ENCODE peak calls at places on chromosomes 6 and 20, in nine cellular contexts. R is left ventricle myocardium inferior, Q is thoracic aorta, A is lower lobe of right lung, W is IMR-90, C is astrocyte, I is stomach, P is heart right ventricle, F is heart left ventricle. Z is an unnamed sample. For H3K9me3 and H3K27me3, the result is how much of the 10 kb centered on the place peaks cover.

GRCh38 chr6:39086294-39086693 is 28.7 kb downstream of the SAYSD1 start:
- DNase-seq in A (no peak), W (no peak), C (no peak), R (no peak), F (no peak), I (no peak), P (no peak), Q (no peak), Z (no peak)

GRCh38 chr20:36094497-36094896 is 60.0 kb upstream of the EPB41L1 start:
- DNase-seq in F (peak), I (no peak), A (no peak), Q (no peak), W (no peak), R (no peak), C (peak), P (no peak), Z (no peak)

GRCh38 chr6:70385931-70386330 is 27.4 kb upstream of the FAM135A start:
- DNase-seq in F (no peak), P (no peak), I (no peak), Q (no peak), A (no peak), W (no peak), C (no peak), R (no peak), Z (peak)

GRCh38 chr6:148339766-148340165 is 2.9 kb upstream of the SASH1 start:
- DNase-seq in C (no peak), Q (no peak), I (no peak), R (no peak), W (no peak), F (no peak), P (no peak), A (no peak), Z (no peak)

GRCh38 chr6:141394565-141395051 is 738.1 kb upstream of the GJE1 start:
- DNase-seq in P (no peak), C (no peak), W (no peak), F (no peak), I (no peak), A (peak), Q (no peak), R (no peak), Z (no peak)

GRCh38 chr6:160055378-160055777 is 66.2 kb upstream of the SLC22A1 start:
- DNase-seq in R (no peak), W (no peak), I (no peak), Q (no peak), C (no peak), P (no peak), F (no peak), A (peak), Z (no peak)

GRCh38 chr6:75368151-75368779 is 83.7 kb upstream of the TMEM30A start:
- DNase-seq in P (no peak), C (no peak), W (peak), F (peak), I (peak), A (peak), Q (no peak), R (no peak), Z (no peak)

GRCh38 chr20:7627734-7628663 is 312.3 kb downstream of the HAO1 start:
- DNase-seq in F (no peak), A (no peak), R (no peak), W (no peak), P (no peak), I (no peak), Q (no peak), C (peak), Z (no peak)

GRCh38 chr6:109428889-109429477 is 11.4 kb downstream of the PPIL6 start:
- DNase-seq in C (peak), I (no peak), W (peak), F (no peak), R (no peak), A (no peak), P (no peak), Q (no peak), Z (no peak)

GRCh38 chr6:149097794-149098193 is 219.7 kb upstream of the TAB2 start:
- DNase-seq in R (no peak), C (no peak), A (no peak), P (no peak), Q (no peak), W (no peak), F (no peak), I (no peak), Z (no peak)

DNA sequence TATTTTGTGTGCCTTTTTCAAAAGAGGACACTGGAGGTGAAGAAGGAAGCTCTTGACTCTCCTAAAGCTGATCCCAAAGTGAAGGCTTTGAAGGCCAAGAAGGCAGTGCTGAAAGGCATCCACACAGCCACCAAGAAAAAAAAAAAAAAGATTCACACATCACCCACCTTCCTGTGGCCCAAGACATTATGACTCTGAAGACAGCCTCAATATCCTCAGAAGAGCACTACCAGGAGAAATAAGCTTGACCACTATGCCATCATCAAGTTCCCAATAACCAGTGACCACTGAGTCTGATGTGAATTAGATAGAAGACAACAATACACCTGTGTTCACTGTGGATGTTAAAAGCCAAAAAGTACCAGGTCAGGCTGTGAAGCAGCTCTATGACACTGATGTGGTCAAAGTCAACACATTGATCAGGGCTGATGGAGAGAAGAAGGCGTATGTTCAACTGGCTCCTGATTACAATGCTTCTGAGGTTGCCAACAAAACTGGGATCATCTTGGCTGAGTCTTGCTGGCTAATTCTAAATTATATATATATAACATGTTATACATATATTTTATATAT is 59.4 kb downstream of the PLCG1 start:
- DNase-seq in Q (no peak), A (no peak), W (no peak), C (no peak), P (no peak), I (no peak), F (no peak), R (no peak), Z (no peak)
- H3K9me3 ChIP-seq in Q (under half), A (under half), W (under half), C (under half), P (under half), I (under half), F (under half), R (under half), Z (half or more)

DNA sequence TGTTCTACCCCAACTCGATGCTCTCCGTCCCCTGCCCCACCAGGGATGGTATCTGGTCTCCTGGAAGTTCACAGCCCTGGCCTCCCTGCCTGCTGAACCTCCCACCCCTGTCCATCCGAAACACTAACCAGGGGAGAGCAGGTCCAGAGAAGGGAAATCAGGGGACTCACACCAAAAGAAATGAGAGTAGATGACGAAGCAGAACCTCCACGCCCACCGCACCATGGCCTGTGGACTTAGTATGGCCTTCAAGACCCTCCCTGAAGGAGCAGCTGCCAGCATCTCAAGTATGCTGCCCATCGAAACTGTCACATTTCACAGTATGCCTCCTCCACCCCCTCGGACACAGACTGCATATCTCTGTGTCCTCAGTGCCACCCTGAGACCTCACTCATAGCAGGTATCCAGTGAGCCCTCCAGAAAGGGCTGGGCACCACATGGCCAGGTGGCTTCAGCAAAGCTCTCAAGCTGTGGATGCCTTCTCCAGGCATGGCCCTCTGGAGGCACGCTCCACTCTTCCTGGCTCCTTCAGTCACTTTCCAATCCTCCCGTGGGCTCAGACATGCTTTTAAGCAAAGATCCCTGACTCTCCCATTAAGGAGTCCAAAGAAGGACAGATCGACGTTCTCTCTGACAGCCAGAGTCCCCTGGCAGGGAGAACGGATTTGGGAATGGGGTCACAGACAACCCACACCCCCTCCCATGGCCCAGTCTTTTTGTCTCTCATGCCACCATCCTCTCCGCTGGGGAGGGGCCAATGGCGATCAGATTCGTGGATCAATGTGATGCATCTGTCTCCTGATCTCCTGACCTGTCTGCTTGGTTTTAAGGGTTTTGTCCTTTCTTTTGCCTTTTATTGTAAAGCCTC is 158.4 kb downstream of the ANKRD60 start:
- DNase-seq in I (no peak), F (no peak), A (no peak), P (no peak), Q (no peak), R (no peak), W (no peak), C (no peak), Z (no peak)
- H3K27me3 ChIP-seq in I (under half), F (under half), A (under half), P (under half), Q (under half), R (half or more), W (under half), C (under half), Z (under half)

GRCh38 chr6:123201869-123202372 is 205.9 kb downstream of the CLVS2 start:
- DNase-seq in W (no peak), R (no peak), Q (no peak), I (no peak), F (no peak), P (no peak), A (peak), C (no peak), Z (no peak)
- H3K9me3 ChIP-seq in W (under half), R (under half), Q (under half), I (under half), F (under half), P (under half), A (under half), C (under half), Z (under half)

GRCh38 chr20:63772781-63773520 is 33.4 kb downstream of the SLC2A4RG start:
- DNase-seq in R (peak), P (peak), C (no peak), Q (no peak), A (peak), W (peak), I (no peak), F (peak), Z (no peak)
- H3K27me3 ChIP-seq in R (under half), P (under half), C (under half), Q (under half), A (under half), W (under half), I (under half), F (under half), Z (under half)

DNA sequence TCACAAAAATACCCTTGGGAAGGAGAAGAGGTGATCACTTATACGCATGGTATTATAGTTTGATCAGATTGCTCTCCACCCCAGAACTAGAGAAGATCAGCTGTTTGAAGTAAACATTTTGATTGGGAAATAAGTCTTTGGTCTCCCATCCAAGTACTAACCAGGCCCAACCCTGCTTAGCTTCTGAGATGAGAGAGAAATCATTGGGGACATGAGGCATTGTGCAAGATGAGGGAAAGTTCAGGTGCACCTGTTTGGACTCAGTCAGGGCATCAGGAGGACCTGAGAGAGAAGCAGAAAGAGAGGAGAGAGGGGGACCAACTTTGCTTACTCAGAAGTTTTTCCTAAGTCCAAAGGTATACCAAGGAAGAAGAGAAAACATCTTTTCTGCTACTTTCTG is 11.4 kb downstream of the RIPK1 start:
- DNase-seq in Q (no peak), F (no peak), W (no peak), I (no peak), C (no peak), R (no peak), P (no peak), A (no peak), Z (no peak)
- H3K9me3 ChIP-seq in Q (under half), F (under half), W (under half), I (under half), C (under half), R (under half), P (under half), A (under half), Z (under half)

GRCh38 chr20:44754554-44754953 is 8.9 kb downstream of the KCNK15 start:
- DNase-seq in R (no peak), P (no peak), W (no peak), Q (no peak), F (no peak), I (no peak), A (no peak), C (no peak), Z (no peak)

GRCh38 chr20:44759595-44759994 is 13.9 kb downstream of the KCNK15 start:
- DNase-seq in A (no peak), I (no peak), F (no peak), C (no peak), W (no peak), R (no peak), Q (no peak), P (no peak), Z (no peak)

GRCh38 chr20:44756011-44756688 is 10.5 kb downstream of the KCNK15 start:
- DNase-seq in W (no peak), C (no peak), A (no peak), F (no peak), Q (no peak), I (no peak), P (no peak), R (no peak), Z (no peak)

GRCh38 chr20:44758247-44759101 is 12.8 kb downstream of the KCNK15 start:
- DNase-seq in P (no peak), W (no peak), A (no peak), C (no peak), F (no peak), I (no peak), R (no peak), Q (no peak), Z (no peak)

DNA sequence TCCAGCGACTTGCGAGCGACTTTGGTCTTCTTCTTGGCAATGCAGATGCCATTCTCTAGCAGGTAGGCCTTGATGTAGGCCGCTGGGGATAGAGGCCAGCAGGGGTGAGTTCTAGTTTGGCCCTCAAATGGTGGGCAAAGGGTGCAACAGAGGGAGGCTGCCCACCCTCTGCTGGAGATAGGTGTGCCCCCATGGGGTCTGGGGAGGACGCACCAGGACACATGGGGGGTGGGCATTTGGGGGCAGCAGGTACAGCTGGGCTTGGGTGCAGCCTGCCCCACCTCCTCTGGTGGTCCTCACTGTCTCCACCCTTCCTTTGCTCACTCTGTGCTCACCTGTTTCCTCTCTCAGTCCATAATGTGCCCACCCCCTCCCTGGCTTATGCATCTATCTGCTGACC is 11.3 kb downstream of the KCNK15 start:
- DNase-seq in A (no peak), I (no peak), Q (no peak), W (no peak), C (no peak), P (no peak), R (no peak), F (no peak), Z (no peak)
- H3K27me3 ChIP-seq in A (under half), I (under half), Q (under half), W (under half), C (under half), P (under half), R (under half), F (under half), Z (under half)

GRCh38 chr20:51219544-51219943 is 196.6 kb upstream of the KCNG1 start:
- DNase-seq in A (no peak), C (no peak), I (no peak), P (no peak), W (no peak), R (no peak), F (no peak), Q (no peak), Z (no peak)
- H3K9me3 ChIP-seq in A (under half), C (under half), I (under half), P (under half), W (under half), R (under half), F (under half), Q (under half), Z (under half)

GRCh38 chr6:111707773-111708172 is 102.1 kb upstream of the TRAF3IP2 start:
- DNase-seq in A (no peak), Q (no peak), I (no peak), C (no peak), R (no peak), P (no peak), W (no peak), F (no peak), Z (no peak)
- H3K27me3 ChIP-seq in A (under half), Q (under half), I (under half), C (under half), R (under half), P (under half), W (under half), F (under half), Z (under half)

Z was measured in MG63.